ENCODE peak calls at places on chromosomes 16 and 17, in four cellular contexts. One of them, this sample, is unnamed.

GRCh38 chr16:9682320-9682719 is 499.9 kb downstream of the GRIN2A start:
- DNase-seq in GM12878: no peak
- DNase-seq in K562: no peak
- DNase-seq in HEK293T: no peak
- DNase-seq in this sample: no peak

GRCh38 chr16:84606081-84606875 is 11.6 kb downstream of the COTL1 start:
- DNase-seq in K562: no peak
- DNase-seq in GM12878: no peak
- DNase-seq in HEK293T: no peak
- DNase-seq in this sample: no peak

GRCh38 chr17:37220609-37220953 is 155.2 kb upstream of the C17orf78 start:
- DNase-seq in GM12878: no peak
- DNase-seq in K562: no peak
- DNase-seq in HEK293T: peak; percentile 6
- DNase-seq in this sample: no peak

GRCh38 chr17:62627904-62628603 is 584 bp downstream of the MRC2 start:
- DNase-seq in K562: peak; percentile 76
- DNase-seq in HEK293T: peak; percentile 34
- DNase-seq in GM12878: no peak
- DNase-seq in this sample: no peak

GRCh38 chr16:23274968-23275367 is 27.1 kb upstream of the SCNN1B start:
- DNase-seq in HEK293T: peak; percentile 14
- DNase-seq in K562: peak; percentile 20
- DNase-seq in GM12878: no peak
- DNase-seq in this sample: peak; percentile 36

GRCh38 chr17:69450857-69451410 is 36.4 kb downstream of the MAP2K6 start:
- DNase-seq in K562: no peak
- DNase-seq in GM12878: no peak
- DNase-seq in HEK293T: no peak
- DNase-seq in this sample: no peak

GRCh38 chr16:29989111-29989858 is 6.1 kb downstream of the HIRIP3 start:
- DNase-seq in K562: no peak
- DNase-seq in HEK293T: no peak
- DNase-seq in GM12878: no peak
- DNase-seq in this sample: no peak

GRCh38 chr16:22797551-22797950 is 16.4 kb upstream of the HS3ST2 start:
- DNase-seq in K562: no peak
- DNase-seq in HEK293T: no peak
- DNase-seq in GM12878: no peak
- DNase-seq in this sample: no peak

GRCh38 chr16:27174007-27174406 is 29.3 kb upstream of the KDM8 start:
- DNase-seq in GM12878: no peak
- DNase-seq in K562: no peak
- DNase-seq in HEK293T: no peak
- DNase-seq in this sample: no peak

GRCh38 chr17:41655611-41656111 is 31.3 kb upstream of the KRT17 start:
- DNase-seq in HEK293T: no peak
- DNase-seq in GM12878: no peak
- DNase-seq in K562: no peak
- DNase-seq in this sample: no peak

GRCh38 chr17:5500804-5501391 is 14.5 kb downstream of the MIS12 start:
- DNase-seq in K562: no peak
- DNase-seq in HEK293T: peak; percentile 97
- DNase-seq in GM12878: no peak
- DNase-seq in this sample: peak; percentile 77

GRCh38 chr17:37502009-37502936 is 12.6 kb downstream of the DUSP14 start:
- DNase-seq in GM12878: no peak
- DNase-seq in K562: no peak
- DNase-seq in HEK293T: no peak
- DNase-seq in this sample: peak; percentile 94

GRCh38 chr17:15308758-15309157 is 32.6 kb downstream of the TEKT3 start:
- DNase-seq in GM12878: no peak
- DNase-seq in K562: no peak
- DNase-seq in HEK293T: no peak
- DNase-seq in this sample: no peak

GRCh38 chr17:50314456-50315011 is 31.4 kb upstream of the XYLT2 start:
- DNase-seq in HEK293T: no peak
- DNase-seq in GM12878: no peak
- DNase-seq in K562: no peak
- DNase-seq in this sample: no peak

GRCh38 chr17:60524463-60525346 is 1.3 kb downstream of the APPBP2 start:
- DNase-seq in HEK293T: no peak
- DNase-seq in GM12878: no peak
- DNase-seq in K562: no peak
- DNase-seq in this sample: no peak

GRCh38 chr17:48012151-48012520 is 25.5 kb downstream of the COPZ2 start:
- DNase-seq in GM12878: no peak
- DNase-seq in K562: peak; percentile 91
- DNase-seq in HEK293T: peak; percentile 81
- DNase-seq in this sample: no peak

GRCh38 chr17:74213897-74214386 is 571 bp downstream of the TTYH2 start:
- DNase-seq in GM12878: no peak
- DNase-seq in K562: no peak
- DNase-seq in HEK293T: no peak
- DNase-seq in this sample: no peak

GRCh38 chr17:65592131-65592965 is 30.9 kb upstream of the AXIN2 start:
- DNase-seq in GM12878: no peak
- DNase-seq in K562: no peak
- DNase-seq in HEK293T: no peak
- DNase-seq in this sample: peak; percentile 39

GRCh38 chr16:78045865-78046581 is 23.7 kb downstream of the CLEC3A start:
- DNase-seq in K562: peak; percentile 59
- DNase-seq in GM12878: no peak
- DNase-seq in HEK293T: peak; percentile 83
- DNase-seq in this sample: peak; percentile 59

GRCh38 chr17:8226536-8227237 is 16.3 kb upstream of the AURKB start:
- DNase-seq in K562: peak; percentile 53
- DNase-seq in HEK293T: peak; percentile 59
- DNase-seq in GM12878: peak; percentile 78
- DNase-seq in this sample: no peak

GRCh38 chr17:79028496-79029326 is 4.7 kb downstream of the C1QTNF1 start:
- DNase-seq in K562: no peak
- DNase-seq in GM12878: no peak
- DNase-seq in HEK293T: no peak
- DNase-seq in this sample: peak; percentile 39

GRCh38 chr16:24975428-24975889 is 39.7 kb downstream of the ARHGAP17 start:
- DNase-seq in GM12878: peak; percentile 76
- DNase-seq in K562: no peak
- DNase-seq in HEK293T: no peak
- DNase-seq in this sample: no peak

GRCh38 chr17:74840989-74841666 is 18.6 kb downstream of the GRIN2C start:
- DNase-seq in HEK293T: no peak
- DNase-seq in K562: peak; percentile 67
- DNase-seq in GM12878: no peak
- DNase-seq in this sample: peak; percentile 28

GRCh38 chr17:76026714-76027158 is 370 bp downstream of the EVPL start:
- DNase-seq in GM12878: no peak
- DNase-seq in K562: no peak
- DNase-seq in HEK293T: no peak
- DNase-seq in this sample: no peak

GRCh38 chr16:19113577-19114358 is at the start of gene ITPRIPL2:
- DNase-seq in K562: peak; percentile 81
- DNase-seq in HEK293T: peak; percentile 73
- DNase-seq in GM12878: no peak
- DNase-seq in this sample: peak; percentile 67
- TF ChIP-seq BHLHE40 in K562: no peak
- TF ChIP-seq BHLHE40 in HEK293T: no peak
- TF ChIP-seq BHLHE40 in GM12878: peak; percentile 38
- TF ChIP-seq BHLHE40 in this sample: no peak

GRCh38 chr17:38509772-38510423 is 81.6 kb downstream of the ARHGAP23 start:
- DNase-seq in K562: peak; percentile 55
- DNase-seq in GM12878: no peak
- DNase-seq in HEK293T: no peak
- DNase-seq in this sample: no peak

GRCh38 chr17:38509008-38509771 is 80.9 kb downstream of the ARHGAP23 start:
- DNase-seq in HEK293T: peak; percentile 76
- DNase-seq in K562: peak; percentile 91
- DNase-seq in GM12878: no peak
- DNase-seq in this sample: peak; percentile 84

GRCh38 chr17:38512473-38513058 is 84.3 kb downstream of the ARHGAP23 start:
- DNase-seq in GM12878: no peak
- DNase-seq in HEK293T: no peak
- DNase-seq in K562: no peak
- DNase-seq in this sample: no peak

GRCh38 chr17:38510424-38511125 is 82.3 kb downstream of the ARHGAP23 start:
- DNase-seq in HEK293T: peak; percentile 48
- DNase-seq in K562: peak; percentile 79
- DNase-seq in GM12878: no peak
- DNase-seq in this sample: peak; percentile 39

DNA sequence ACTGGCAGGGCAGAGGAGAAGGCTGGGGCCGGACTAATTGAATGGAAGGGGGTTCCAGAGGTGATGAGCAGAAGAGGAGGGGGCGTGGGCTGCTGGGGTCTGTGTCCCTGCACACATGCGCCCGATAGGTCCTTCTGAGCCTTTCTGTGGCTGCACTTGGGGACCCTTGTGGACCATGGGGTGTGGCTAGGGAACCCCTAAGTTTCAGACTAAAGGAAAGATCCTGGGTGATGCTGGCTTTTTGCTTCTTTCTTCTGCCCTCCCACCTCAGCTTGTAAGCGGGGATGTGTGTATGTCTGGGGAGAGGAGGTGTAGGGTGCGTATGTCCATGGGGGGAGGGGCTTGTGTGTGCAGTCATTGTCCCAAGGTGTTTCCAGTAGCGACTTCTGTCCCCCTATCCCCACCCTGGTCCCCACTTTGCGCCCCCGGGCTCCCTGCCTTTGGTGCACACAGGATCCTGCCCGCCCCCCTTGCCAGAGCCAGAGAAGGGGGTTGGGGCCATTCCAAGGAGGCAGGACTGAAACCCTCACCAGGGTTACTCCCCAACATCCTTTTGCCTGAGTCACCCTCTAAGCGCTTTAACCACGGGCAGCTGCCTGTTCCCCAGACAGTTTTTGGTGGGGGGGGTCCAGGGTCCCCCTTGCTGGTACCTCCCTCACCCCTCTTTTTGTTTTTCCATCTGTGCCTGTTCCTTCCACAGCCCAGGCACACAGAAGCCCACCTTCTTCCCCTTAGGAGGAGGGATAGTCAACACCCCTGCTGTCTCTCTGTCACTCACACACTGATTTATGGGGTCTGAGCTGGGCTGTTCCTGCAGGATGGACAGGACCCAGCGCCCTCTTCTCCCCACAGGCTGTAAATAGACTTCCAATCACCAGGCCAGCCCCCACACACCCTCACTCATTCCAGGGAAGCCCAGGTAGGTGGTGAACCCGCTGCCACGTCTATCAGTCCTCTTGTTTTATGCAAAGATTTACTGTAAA is 83.2 kb downstream of the ARHGAP23 start:
- DNase-seq in GM12878: no peak
- DNase-seq in K562: no peak
- DNase-seq in HEK293T: no peak
- DNase-seq in this sample: no peak
- TF ChIP-seq SP1 in GM12878: no peak
- TF ChIP-seq SP1 in K562: no peak
- TF ChIP-seq SP1 in HEK293T: no peak
- TF ChIP-seq SP1 in this sample: no peak

GRCh38 chr16:66258916-66259845 is 107.3 kb upstream of the CDH5 start:
- DNase-seq in GM12878: no peak
- DNase-seq in K562: no peak
- DNase-seq in HEK293T: no peak
- DNase-seq in this sample: no peak
- TF ChIP-seq BHLHE40 in GM12878: no peak
- TF ChIP-seq BHLHE40 in K562: no peak
- TF ChIP-seq BHLHE40 in HEK293T: no peak
- TF ChIP-seq BHLHE40 in this sample: no peak

GRCh38 chr16:51355871-51356270 is 204.8 kb upstream of the SALL1 start:
- DNase-seq in HEK293T: no peak
- DNase-seq in GM12878: no peak
- DNase-seq in K562: no peak
- DNase-seq in this sample: no peak

GRCh38 chr16:51355195-51355594 is 204.1 kb upstream of the SALL1 start:
- DNase-seq in GM12878: no peak
- DNase-seq in K562: no peak
- DNase-seq in HEK293T: no peak
- DNase-seq in this sample: no peak

GRCh38 chr16:51357839-51358238 is 206.8 kb upstream of the SALL1 start:
- DNase-seq in GM12878: no peak
- DNase-seq in HEK293T: no peak
- DNase-seq in K562: no peak
- DNase-seq in this sample: no peak

GRCh38 chr16:51359141-51359960 is 208.3 kb upstream of the SALL1 start:
- DNase-seq in GM12878: no peak
- DNase-seq in HEK293T: no peak
- DNase-seq in K562: no peak
- DNase-seq in this sample: no peak
- TF ChIP-seq SP1 in GM12878: no peak
- TF ChIP-seq SP1 in HEK293T: no peak
- TF ChIP-seq SP1 in K562: no peak
- TF ChIP-seq SP1 in this sample: no peak

GRCh38 chr16:86367291-86368072 is 142.8 kb upstream of the FOXF1 start:
- DNase-seq in HEK293T: no peak
- DNase-seq in K562: no peak
- DNase-seq in GM12878: no peak
- DNase-seq in this sample: no peak
- TF ChIP-seq BHLHE40 in HEK293T: no peak
- TF ChIP-seq BHLHE40 in K562: no peak
- TF ChIP-seq BHLHE40 in GM12878: no peak
- TF ChIP-seq BHLHE40 in this sample: no peak

DNA sequence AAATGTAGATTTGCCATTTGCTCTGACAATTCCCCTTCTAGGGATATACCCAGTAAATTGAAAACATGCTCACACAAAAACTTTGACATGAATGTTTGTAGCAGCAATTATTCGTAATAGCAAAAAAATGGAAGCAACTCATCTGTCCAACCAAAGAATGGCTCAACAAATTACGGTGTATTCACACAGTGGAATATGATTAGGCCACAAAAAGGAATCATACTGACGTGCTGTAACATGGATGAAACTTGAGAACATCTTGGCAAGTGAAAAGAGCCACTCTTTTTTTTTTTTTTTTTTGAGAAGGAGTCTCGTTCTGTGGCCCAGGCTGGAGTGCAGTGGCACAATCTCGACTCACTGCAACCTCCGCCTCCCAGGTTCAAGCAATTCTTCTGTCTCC is 24.1 kb upstream of the SPNS3 start:
- DNase-seq in GM12878: no peak
- DNase-seq in HEK293T: no peak
- DNase-seq in K562: no peak
- DNase-seq in this sample: no peak
- TF ChIP-seq SP1 in GM12878: no peak
- TF ChIP-seq SP1 in HEK293T: no peak
- TF ChIP-seq SP1 in K562: no peak
- TF ChIP-seq SP1 in this sample: no peak

GRCh38 chr16:4026854-4027253 is 89.4 kb downstream of the ADCY9 start:
- DNase-seq in HEK293T: no peak
- DNase-seq in K562: no peak
- DNase-seq in GM12878: no peak
- DNase-seq in this sample: no peak

GRCh38 chr16:4032768-4033167 is 83.5 kb downstream of the ADCY9 start:
- DNase-seq in GM12878: no peak
- DNase-seq in HEK293T: no peak
- DNase-seq in K562: no peak
- DNase-seq in this sample: no peak

GRCh38 chr16:4029816-4030215 is 86.4 kb downstream of the ADCY9 start:
- DNase-seq in GM12878: no peak
- DNase-seq in K562: no peak
- DNase-seq in HEK293T: no peak
- DNase-seq in this sample: no peak

GRCh38 chr16:4025428-4025827 is 90.8 kb downstream of the ADCY9 start:
- DNase-seq in HEK293T: no peak
- DNase-seq in GM12878: no peak
- DNase-seq in K562: no peak
- DNase-seq in this sample: no peak

GRCh38 chr16:4028144-4028543 is 88.1 kb downstream of the ADCY9 start:
- DNase-seq in GM12878: no peak
- DNase-seq in K562: no peak
- DNase-seq in HEK293T: no peak
- DNase-seq in this sample: no peak
- TF ChIP-seq BHLHE40 in GM12878: no peak
- TF ChIP-seq BHLHE40 in K562: no peak
- TF ChIP-seq BHLHE40 in HEK293T: no peak
- TF ChIP-seq BHLHE40 in this sample: no peak

This sample was measured in HepG2.